ENCODE peak calls at places on chromosomes 5 and 9, in four cellular contexts. O is gastrocnemius medialis, A is HFFc6, J is bronchial epithelial cell. E is an unnamed sample.
A peak's percentile ranks its signal among the peaks of the same experiment; 100 is the strongest.

GRCh38 chr9:84297162-84297821 is 43.3 kb downstream of the SLC28A3 start:
- DNase-seq in J (peak; percentile 41), A (peak; percentile 70), O (no peak), E (no peak)

GRCh38 chr5:154714271-154714986 is 40.7 kb upstream of the LARP1 start:
- DNase-seq in O (no peak), J (peak; percentile 26), A (no peak), E (no peak)

GRCh38 chr5:132253008-132253441 is 4.5 kb upstream of the PDLIM4 start:
- DNase-seq in A (no peak), O (no peak), J (no peak), E (peak; percentile 67)

GRCh38 chr5:172758836-172759149 is 12.2 kb downstream of the DUSP1 start:
- DNase-seq in J (no peak), A (no peak), O (no peak), E (no peak)

GRCh38 chr5:168184103-168184502 is 107.3 kb upstream of the WWC1 start:
- DNase-seq in O (no peak), J (no peak), A (no peak), E (no peak)

GRCh38 chr5:11289733-11290132 is 528.7 kb upstream of the DAP start:
- DNase-seq in A (no peak), O (no peak), J (no peak), E (no peak)

GRCh38 chr9:130124471-130124870 is 47.7 kb upstream of the NCS1 start:
- DNase-seq in A (no peak), J (no peak), O (no peak), E (no peak)

GRCh38 chr5:8864053-8864452 is 681.8 kb downstream of the SEMA5A start:
- DNase-seq in J (peak; percentile 55), A (peak; percentile 19), O (no peak), E (no peak)

GRCh38 chr9:69204869-69205268 is 30.8 kb downstream of the TJP2 start:
- DNase-seq in A (peak; percentile 17), J (no peak), O (no peak), E (no peak)

GRCh38 chr5:112846556-112846955 is 14.5 kb upstream of the SRP19 start:
- DNase-seq in A (no peak), O (no peak), J (no peak), E (no peak)
- TF ChIP-seq CTCF in A (no peak), O (no peak), J (no peak), E (no peak)

GRCh38 chr9:21413089-21414023 is 4.4 kb downstream of the IFNA8 start:
- DNase-seq in J (no peak), O (no peak), A (no peak), E (no peak)
- TF ChIP-seq CTCF in J (peak; percentile 43), O (no peak), A (peak; percentile 51), E (no peak)

DNA sequence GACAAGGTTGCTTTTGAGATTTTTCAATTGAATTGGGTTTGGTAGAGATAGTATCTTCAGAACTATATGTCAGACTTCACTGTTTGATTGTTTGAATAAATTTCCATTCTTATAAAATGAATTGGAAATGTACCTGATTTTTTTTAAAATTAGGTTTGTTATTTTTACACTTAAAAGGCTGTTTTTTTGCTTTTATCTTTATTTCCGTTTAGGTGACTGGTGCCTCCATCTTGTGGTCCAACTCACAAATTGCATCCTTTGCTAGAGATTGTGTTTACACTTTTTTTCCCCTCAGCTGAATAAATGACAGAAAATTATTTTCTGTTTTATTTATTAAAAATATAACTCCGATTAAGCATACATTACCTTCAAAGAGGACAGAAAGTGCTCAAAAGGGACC is 15.6 kb downstream of the NDUFAF2 start:
- DNase-seq in A (peak; percentile 25), O (no peak), J (peak; percentile 21), E (no peak)
- TF ChIP-seq CTCF in A (peak; percentile 81), O (peak; percentile 34), J (peak; percentile 37), E (no peak)

GRCh38 chr5:150254363-150255154 is 35.0 kb downstream of the CAMK2A start:
- DNase-seq in A (no peak), O (no peak), J (no peak), E (no peak)

GRCh38 chr5:150255659-150256415 is 33.7 kb downstream of the CAMK2A start:
- DNase-seq in O (no peak), J (no peak), A (no peak), E (no peak)

GRCh38 chr5:150258126-150258525 is 31.4 kb downstream of the CAMK2A start:
- DNase-seq in A (no peak), O (no peak), J (no peak), E (no peak)

GRCh38 chr5:150257424-150257823 is 32.1 kb downstream of the CAMK2A start:
- DNase-seq in A (no peak), J (no peak), O (no peak), E (no peak)

DNA sequence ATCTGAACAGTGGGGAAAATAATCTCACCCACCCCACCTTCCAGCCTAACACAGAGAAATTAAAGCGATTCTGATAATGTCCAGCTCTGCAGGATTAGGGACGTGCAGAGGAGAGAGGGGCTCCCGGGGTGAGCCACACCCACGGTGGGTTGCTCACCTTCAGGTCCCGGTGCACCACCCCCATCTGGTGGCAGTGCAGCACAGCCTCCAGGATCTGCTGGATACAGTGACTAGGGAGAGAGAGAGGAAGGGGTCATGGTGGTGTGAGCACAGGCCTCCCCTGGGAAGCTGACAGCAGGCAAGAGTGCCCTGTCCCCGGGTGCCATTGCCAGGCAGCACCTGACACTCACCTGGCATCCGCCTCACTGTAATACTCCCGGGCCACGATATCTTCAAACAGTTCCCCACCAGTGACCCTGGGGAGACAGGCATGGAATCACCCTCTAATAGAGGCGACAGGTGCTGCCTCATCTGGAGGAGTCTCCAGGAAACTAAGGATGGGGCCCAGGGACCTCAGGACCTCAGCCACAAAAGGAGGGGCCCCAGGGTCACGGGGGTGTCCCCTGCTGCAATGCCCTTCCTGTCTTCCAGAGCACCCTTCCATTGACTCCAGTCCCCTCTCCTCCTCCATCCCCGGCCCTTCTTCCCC is 33.0 kb downstream of the CAMK2A start:
- DNase-seq in A (no peak), O (no peak), J (no peak), E (no peak)
- TF ChIP-seq CTCF in A (peak; percentile 19), O (peak; percentile 42), J (no peak), E (no peak)

DNA sequence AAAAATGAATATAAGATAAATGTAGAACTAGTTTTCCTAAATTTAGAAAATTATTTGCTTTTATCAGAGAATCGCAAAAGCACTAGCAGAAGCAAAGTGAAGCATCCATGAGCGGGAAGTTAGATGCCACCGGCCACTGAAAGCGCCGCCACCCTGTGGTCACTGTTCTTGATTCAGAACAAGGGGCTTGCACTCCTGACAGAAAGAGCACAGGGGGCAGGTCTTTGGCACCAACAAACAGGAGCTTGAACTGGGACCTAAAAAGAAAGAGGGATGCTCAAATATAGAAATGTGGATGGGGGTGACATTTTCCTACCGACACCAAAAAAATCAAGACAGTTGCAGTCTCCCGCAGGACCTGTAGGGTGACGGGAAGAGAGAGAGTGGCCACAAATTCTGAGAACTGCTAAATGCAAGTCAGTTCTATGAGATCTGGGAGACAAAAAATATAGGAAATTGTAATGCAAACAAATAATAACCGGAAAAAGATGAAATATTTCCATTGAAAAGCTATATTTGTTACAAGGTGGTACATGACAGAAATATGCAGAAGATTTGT is 144.3 kb downstream of the CDH12 start:
- DNase-seq in J (no peak), O (no peak), A (no peak), E (no peak)
- TF ChIP-seq CTCF in J (no peak), O (no peak), A (no peak), E (no peak)

DNA sequence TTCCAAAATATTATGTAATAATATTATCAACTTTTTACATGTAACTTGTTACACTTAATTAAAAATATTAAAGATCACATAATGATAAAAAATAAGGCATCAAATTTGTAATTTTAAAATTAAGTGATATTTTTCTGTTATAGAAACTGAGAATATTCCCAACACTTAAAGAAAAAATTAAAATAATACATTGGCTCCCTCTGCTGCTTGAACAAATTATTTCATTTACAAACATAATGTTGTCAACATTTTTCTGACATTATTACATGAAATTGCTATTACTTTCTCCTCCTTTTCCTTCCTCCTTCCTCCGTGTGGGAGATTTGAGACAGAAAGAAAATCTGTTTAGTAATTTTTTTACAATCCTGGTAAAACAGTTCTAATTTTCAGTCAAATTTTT is 42.3 kb downstream of the RNF180 start:
- DNase-seq in A (no peak), O (no peak), J (peak; percentile 41), E (no peak)
- TF ChIP-seq CTCF in A (peak; percentile 67), O (peak; percentile 22), J (no peak), E (no peak)

E was measured in coronary artery.